ENCODE peak calls at places on chromosomes 7 and 10, in seven cellular contexts. M is non-pigmented ciliary epithelial cell, F is RPMI7951, X is B cell, A is myocyte, Y is NCI-H1417, U is H7. I is an unnamed sample.

GRCh38 chr7:153939177-153939576 is 113.0 kb upstream of the DPP6 start:
- DNase-seq in M (no peak), F (no peak), X (no peak), A (no peak), Y (no peak), U (no peak), I (no peak)

GRCh38 chr7:158324397-158325360 is 262.9 kb downstream of the PTPRN2 start:
- DNase-seq in M (no peak), F (no peak), X (no peak), A (no peak), Y (no peak), U (no peak), I (no peak)

GRCh38 chr10:78865518-78865835 is 203.3 kb upstream of the ZMIZ1 start:
- DNase-seq in M (no peak), F (peak), X (no peak), A (peak), Y (no peak), U (no peak), I (peak)

GRCh38 chr10:95651346-95652115 is 5.0 kb downstream of the ALDH18A1 start:
- DNase-seq in M (no peak), F (no peak), X (no peak), A (no peak), Y (no peak), U (no peak), I (peak)

GRCh38 chr7:1758859-1759521 is 88.9 kb downstream of the ELFN1 start:
- DNase-seq in M (no peak), F (no peak), X (peak), A (no peak), Y (no peak), U (peak), I (no peak)

GRCh38 chr10:111874586-111874985 is 309.0 kb downstream of the GPAM start:
- DNase-seq in M (peak), F (peak), X (no peak), A (no peak), Y (no peak), U (no peak), I (peak)

GRCh38 chr7:2483495-2483894 is 7.3 kb upstream of the GRIFIN start:
- DNase-seq in M (no peak), F (peak), X (no peak), A (no peak), Y (no peak), U (no peak), I (no peak)

GRCh38 chr10:126199221-126199998 is 188.9 kb downstream of the ADAM12 start:
- DNase-seq in M (peak), F (peak), X (no peak), A (peak), Y (no peak), U (no peak), I (peak)

GRCh38 chr7:63024446-63024845 is 974.2 kb upstream of the ZNF722 start:
- DNase-seq in M (no peak), F (no peak), X (no peak), A (no peak), Y (no peak), U (no peak), I (no peak)

GRCh38 chr7:158821173-158822021 is 7.9 kb downstream of the ESYT2 start:
- DNase-seq in M (peak), F (peak), X (no peak), A (peak), Y (peak), U (no peak), I (peak)

GRCh38 chr7:27269455-27269854 is 26.9 kb downstream of the EVX1 start:
- DNase-seq in M (no peak), F (no peak), X (no peak), A (no peak), Y (no peak), U (peak), I (no peak)

GRCh38 chr10:3217301-3217700 is 44.7 kb upstream of the PITRM1 start:
- DNase-seq in M (peak), F (peak), X (no peak), A (peak), Y (no peak), U (no peak), I (peak)

GRCh38 chr7:7821517-7821916 is 103.1 kb upstream of the RPA3 start:
- DNase-seq in M (no peak), F (no peak), X (no peak), A (no peak), Y (peak), U (no peak), I (no peak)

GRCh38 chr10:44249490-44249889 is 135.4 kb downstream of the CXCL12 start:
- DNase-seq in M (no peak), F (peak), X (no peak), A (no peak), Y (no peak), U (no peak), I (no peak)

GRCh38 chr10:77296534-77297369 is 340.9 kb downstream of the KCNMA1 start:
- DNase-seq in M (no peak), F (no peak), X (no peak), A (no peak), Y (no peak), U (peak), I (peak)

GRCh38 chr10:49050338-49050737 is 65.0 kb downstream of the VSTM4 start:
- DNase-seq in M (no peak), F (no peak), X (no peak), A (no peak), Y (no peak), U (no peak), I (no peak)

GRCh38 chr10:43200538-43201390 is 62.5 kb downstream of the CSGALNACT2 start:
- DNase-seq in M (no peak), F (no peak), X (peak), A (no peak), Y (no peak), U (no peak), I (no peak)

GRCh38 chr7:87507446-87507845 is 32.0 kb upstream of the ABCB4 start:
- DNase-seq in M (no peak), F (no peak), X (no peak), A (no peak), Y (no peak), U (peak), I (no peak)

GRCh38 chr10:62961951-62962523 is 145.9 kb upstream of the EGR2 start:
- DNase-seq in M (no peak), F (no peak), X (no peak), A (peak), Y (no peak), U (no peak), I (peak)

GRCh38 chr10:103800789-103801540 is 54.4 kb downstream of the SH3PXD2A start:
- DNase-seq in M (no peak), F (peak), X (no peak), A (no peak), Y (no peak), U (no peak), I (no peak)

GRCh38 chr10:75497997-75498797 is 66.8 kb downstream of the LRMDA start:
- DNase-seq in M (no peak), F (peak), X (no peak), A (peak), Y (no peak), U (no peak), I (peak)

GRCh38 chr10:22927661-22928403 is at the start of gene ARMC3:
- DNase-seq in M (no peak), F (no peak), X (peak), A (peak), Y (peak), U (peak), I (peak)

GRCh38 chr7:27510550-27510949 is 152.1 kb downstream of the HIBADH start:
- DNase-seq in M (no peak), F (no peak), X (no peak), A (no peak), Y (no peak), U (no peak), I (no peak)

GRCh38 chr7:23211542-23211941 is 29.7 kb downstream of the NUP42 start:
- DNase-seq in M (no peak), F (no peak), X (no peak), A (no peak), Y (no peak), U (peak), I (no peak)

GRCh38 chr7:127816354-127817190 is 164.6 kb downstream of the SND1 start:
- DNase-seq in M (no peak), F (no peak), X (no peak), A (no peak), Y (no peak), U (no peak), I (no peak)

GRCh38 chr10:25363638-25364037 is 188.8 kb downstream of the GPR158 start:
- DNase-seq in M (no peak), F (no peak), X (no peak), A (no peak), Y (peak), U (no peak), I (no peak)

GRCh38 chr10:4344544-4344994 is 481.4 kb upstream of the AKR1E2 start:
- DNase-seq in M (peak), F (peak), X (no peak), A (peak), Y (no peak), U (no peak), I (peak)

GRCh38 chr10:124568858-124569622 is 107.4 kb downstream of the LHPP start:
- DNase-seq in M (no peak), F (no peak), X (peak), A (peak), Y (no peak), U (peak), I (no peak)

GRCh38 chr7:727104-727805 is at the start of gene PRKAR1B:
- DNase-seq in M (no peak), F (peak), X (no peak), A (peak), Y (no peak), U (peak), I (no peak)

GRCh38 chr7:1985071-1985470 is 247.7 kb downstream of the MAD1L1 start:
- DNase-seq in M (no peak), F (no peak), X (no peak), A (peak), Y (no peak), U (no peak), I (no peak)

GRCh38 chr7:42269161-42269560 is 32.2 kb upstream of the GLI3 start:
- DNase-seq in M (no peak), F (no peak), X (no peak), A (no peak), Y (no peak), U (no peak), I (no peak)

GRCh38 chr7:44275829-44276570 is 49.4 kb downstream of the CAMK2B start:
- DNase-seq in M (no peak), F (no peak), X (peak), A (no peak), Y (no peak), U (peak), I (no peak)

GRCh38 chr10:75712241-75712880 is 280.9 kb downstream of the LRMDA start:
- DNase-seq in M (no peak), F (no peak), X (no peak), A (no peak), Y (no peak), U (peak), I (no peak)

I was measured in AG10803.